ENCODE peak calls at places on chromosomes 2 and 18, in five cellular contexts. H is fibroblast of the aortic adventitia, Q is GM12865, G is cardiac muscle cell, L is neural progenitor cell. R is an unnamed sample.

GRCh38 chr2:101418704-101419663 is 31.7 kb upstream of the CREG2 start:
- DNase-seq in H (peak), Q (peak), G (peak), L (peak), R (peak)

GRCh38 chr18:32803571-32803970 is 30.7 kb upstream of the KLHL14 start:
- DNase-seq in H (no peak), Q (peak), G (no peak), L (peak), R (no peak)

GRCh38 chr2:215728504-215729065 is 284.8 kb downstream of the MREG start:
- DNase-seq in H (peak), Q (peak), G (no peak), L (no peak), R (peak)

GRCh38 chr2:57973621-57974186 is 72.9 kb upstream of the VRK2 start:
- DNase-seq in H (no peak), Q (no peak), G (no peak), L (no peak), R (no peak)

GRCh38 chr2:165015052-165015642 is 59.8 kb upstream of the SLC38A11 start:
- DNase-seq in H (peak), Q (peak), G (peak), L (peak), R (peak)

GRCh38 chr2:33365264-33365663 is 111.2 kb upstream of the RASGRP3 start:
- DNase-seq in H (no peak), Q (no peak), G (no peak), L (no peak), R (no peak)

GRCh38 chr18:36376361-36376760 is 78.8 kb downstream of the FHOD3 start:
- DNase-seq in H (no peak), Q (peak), G (no peak), L (no peak), R (no peak)

GRCh38 chr2:240858871-240859270 is 9.8 kb upstream of the AGXT start:
- DNase-seq in H (no peak), Q (no peak), G (no peak), L (no peak), R (no peak)

GRCh38 chr18:35456181-35456850 is 41.4 kb downstream of the INO80C start:
- DNase-seq in H (peak), Q (no peak), G (no peak), L (no peak), R (no peak)

GRCh38 chr2:96084006-96084857 is 32.1 kb downstream of the ADRA2B start:
- DNase-seq in H (no peak), Q (no peak), G (no peak), L (no peak), R (no peak)

GRCh38 chr2:38443021-38443541 is 66.0 kb upstream of the ATL2 start:
- DNase-seq in H (peak), Q (no peak), G (no peak), L (peak), R (no peak)

GRCh38 chr18:56089607-56090258 is 501.7 kb upstream of the TCF4 start:
- DNase-seq in H (no peak), Q (no peak), G (no peak), L (no peak), R (no peak)

GRCh38 chr18:12408247-12408869 is 629 bp downstream of the PRELID3A start:
- DNase-seq in H (peak), Q (peak), G (peak), L (no peak), R (no peak)

GRCh38 chr2:69366-70344 is 23.4 kb upstream of the FAM110C start:
- DNase-seq in H (no peak), Q (no peak), G (no peak), L (no peak), R (no peak)

GRCh38 chr18:9328776-9329175 is 5.8 kb upstream of the TWSG1 start:
- DNase-seq in H (peak), Q (no peak), G (no peak), L (no peak), R (no peak)

DNA sequence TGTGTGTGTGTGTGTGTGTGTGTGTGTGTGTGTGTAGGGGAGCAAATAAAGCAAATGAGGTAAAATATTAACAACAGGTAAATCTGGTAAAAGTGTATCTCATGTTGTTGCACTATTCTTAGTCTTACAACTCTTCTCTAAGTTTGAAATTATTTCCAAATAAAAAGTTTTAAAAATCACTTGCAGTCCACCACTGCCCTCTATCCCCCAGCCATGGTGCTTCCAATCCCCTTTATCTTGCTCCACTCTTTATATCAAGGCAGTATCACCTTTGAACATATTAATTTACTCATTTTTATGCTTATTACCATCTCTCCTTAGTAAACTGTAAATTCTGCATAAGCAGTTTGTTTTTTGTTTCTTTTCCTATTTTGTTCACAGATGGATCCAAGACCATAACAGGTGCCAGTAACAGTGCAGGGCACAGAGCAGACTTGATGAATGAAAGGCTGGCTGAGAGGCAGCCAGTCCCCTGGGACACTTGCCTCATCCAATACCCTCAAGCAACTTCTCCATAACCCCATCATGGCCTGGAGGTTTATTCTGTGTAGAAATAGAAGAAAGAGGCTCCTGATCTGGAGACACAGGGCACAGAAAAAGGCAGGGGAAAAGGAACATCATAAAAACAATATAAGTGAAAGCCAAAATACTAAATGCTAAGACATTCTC is 67.6 kb downstream of the LDAH start:
- DNase-seq in H (no peak), Q (no peak), G (no peak), L (no peak), R (no peak)
- TF ChIP-seq CTCF in H (no peak), Q (no peak), G (no peak), L (no peak), R (no peak)

GRCh38 chr18:74331404-74331803 is 15.8 kb downstream of the C18orf63 start:
- DNase-seq in H (peak), Q (peak), G (peak), L (peak), R (no peak)
- TF ChIP-seq CTCF in H (peak), Q (peak), G (peak), L (peak), R (no peak)

GRCh38 chr2:168501456-168502065 is 45.5 kb downstream of the CERS6 start:
- DNase-seq in H (no peak), Q (no peak), G (no peak), L (no peak), R (no peak)

GRCh38 chr2:168500516-168500915 is 44.4 kb downstream of the CERS6 start:
- DNase-seq in H (peak), Q (no peak), G (no peak), L (no peak), R (no peak)

GRCh38 chr2:168504323-168504722 is 48.3 kb downstream of the CERS6 start:
- DNase-seq in H (no peak), Q (no peak), G (no peak), L (no peak), R (no peak)

GRCh38 chr2:168495524-168495923 is 39.5 kb downstream of the CERS6 start:
- DNase-seq in H (no peak), Q (peak), G (no peak), L (no peak), R (peak)

DNA sequence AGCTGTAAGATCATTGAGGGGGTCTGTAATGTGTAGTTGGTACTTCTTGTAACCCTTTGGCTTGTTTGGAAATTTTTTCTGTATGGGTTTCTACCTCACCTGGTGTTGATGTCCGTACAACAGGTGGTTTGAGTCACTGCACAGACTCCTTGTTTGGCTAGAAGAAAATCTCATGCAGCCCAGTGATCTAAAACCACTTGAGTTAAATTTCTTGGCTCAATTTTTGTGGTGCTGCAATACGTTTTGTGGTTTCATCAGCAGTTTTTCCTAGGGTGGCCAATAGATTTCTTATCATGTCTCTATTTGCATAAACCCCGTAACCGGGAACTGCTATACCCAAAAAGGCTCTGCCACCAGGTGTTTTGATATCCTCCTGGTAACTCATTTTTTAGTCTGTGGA is 43.4 kb downstream of the CERS6 start:
- DNase-seq in H (no peak), Q (no peak), G (no peak), L (no peak), R (no peak)
- TF ChIP-seq CTCF in H (no peak), Q (no peak), G (no peak), L (no peak), R (no peak)

GRCh38 chr2:63503818-63504217 is 84.5 kb downstream of the WDPCP start:
- DNase-seq in H (no peak), Q (no peak), G (peak), L (no peak), R (no peak)

GRCh38 chr2:63500398-63500797 is 87.9 kb downstream of the WDPCP start:
- DNase-seq in H (peak), Q (no peak), G (no peak), L (no peak), R (no peak)

DNA sequence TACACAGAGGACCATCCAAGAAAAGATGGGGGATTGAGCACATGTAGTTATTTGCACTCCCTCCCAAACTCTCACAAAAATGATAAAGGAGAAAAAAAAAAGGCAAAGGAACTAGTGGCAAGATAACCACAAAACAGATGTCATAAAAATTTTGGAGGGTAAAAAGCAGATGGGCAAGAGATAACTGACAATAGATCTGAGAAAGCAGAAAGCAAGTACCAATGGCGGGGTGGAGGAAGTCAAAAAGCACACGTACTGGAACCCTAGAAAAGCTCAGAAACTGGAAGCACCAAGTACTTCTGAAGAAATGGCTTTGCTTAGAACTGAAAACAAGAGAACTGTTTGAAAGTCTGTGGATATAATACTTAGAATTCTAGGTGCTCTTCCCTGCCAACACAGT is 81.9 kb downstream of the WDPCP start:
- DNase-seq in H (no peak), Q (no peak), G (no peak), L (no peak), R (no peak)
- TF ChIP-seq CTCF in H (no peak), Q (no peak), G (no peak), L (no peak), R (no peak)

GRCh38 chr2:222038086-222038802 is 260.6 kb downstream of the PAX3 start:
- DNase-seq in H (peak), Q (no peak), G (peak), L (no peak), R (no peak)
- TF ChIP-seq CTCF in H (peak), Q (peak), G (no peak), L (peak), R (peak)

DNA sequence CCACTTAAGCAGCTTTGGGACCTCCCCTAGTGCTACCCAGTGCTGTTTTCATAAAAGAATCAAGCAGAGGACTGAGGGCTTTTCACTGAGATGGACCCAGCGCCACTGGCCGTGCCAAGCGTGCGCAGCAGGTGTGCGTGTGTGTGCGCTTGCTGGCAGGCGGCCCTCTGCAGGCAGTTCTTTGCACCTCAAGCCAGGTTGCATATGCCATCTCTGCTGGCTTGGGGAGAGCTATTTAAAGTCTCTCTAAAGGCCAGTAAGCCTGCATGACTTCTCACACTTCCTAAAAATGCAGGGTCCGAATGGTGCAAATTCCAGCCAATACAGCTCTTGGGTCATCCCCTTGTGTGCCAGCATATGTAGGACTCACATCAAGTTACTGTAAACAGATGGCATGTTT is 255.5 kb downstream of the RNF152 start:
- DNase-seq in H (no peak), Q (no peak), G (peak), L (peak), R (no peak)
- TF ChIP-seq CTCF in H (no peak), Q (no peak), G (no peak), L (peak), R (no peak)

GRCh38 chr2:113963965-113964364 is 74.1 kb downstream of the ACTR3 start:
- DNase-seq in H (peak), Q (no peak), G (no peak), L (no peak), R (no peak)
- TF ChIP-seq CTCF in H (no peak), Q (no peak), G (no peak), L (peak), R (no peak)

GRCh38 chr2:229712125-229712524 is 2.2 kb downstream of the DNER start:
- DNase-seq in H (peak), Q (peak), G (no peak), L (no peak), R (no peak)
- TF ChIP-seq CTCF in H (no peak), Q (no peak), G (no peak), L (peak), R (no peak)

R was measured in GM13976.